ENCODE peak calls at places on chromosome 2, in seven cellular contexts. V is brain microvascular endothelial cell, L is right lobe of liver, J is psoas muscle, A is left ventricle myocardium inferior, Q is Peyer's patch, M is mammary epithelial cell. U is an unnamed sample.

GRCh38 chr2:31071741-31072140 is 66.5 kb downstream of the GALNT14 start:
- DNase-seq in Q (no peak), L (no peak), J (no peak), M (no peak), A (no peak), V (no peak), U (no peak)

GRCh38 chr2:127559454-127559853 is 24.0 kb downstream of the MYO7B start:
- DNase-seq in Q (peak; percentile 9), J (no peak), L (no peak), V (no peak), M (no peak), A (no peak), U (peak; percentile 21)

GRCh38 chr2:135685361-135685760 is 56.3 kb upstream of the UBXN4 start:
- DNase-seq in A (no peak), V (peak; percentile 29), L (no peak), Q (no peak), M (peak; percentile 64), J (no peak), U (no peak)

GRCh38 chr2:7736646-7737305 is 819.6 kb downstream of the RNF144A start:
- DNase-seq in A (no peak), L (peak; percentile 57), M (peak; percentile 41), J (no peak), Q (no peak), V (peak; percentile 18), U (no peak)

GRCh38 chr2:117856415-117857210 is 42.1 kb downstream of the DDX18 start:
- DNase-seq in A (no peak), J (no peak), L (no peak), V (peak; percentile 91), Q (no peak), M (peak; percentile 83), U (no peak)

GRCh38 chr2:29224693-29225551 is 109.7 kb downstream of the CLIP4 start:
- DNase-seq in Q (peak; percentile 39), A (no peak), J (peak; percentile 50), L (no peak), M (no peak), V (no peak), U (no peak)

GRCh38 chr2:138949517-138949916 is 169.3 kb upstream of the NXPH2 start:
- DNase-seq in Q (no peak), A (no peak), V (no peak), M (peak; percentile 75), L (no peak), J (no peak), U (no peak)

GRCh38 chr2:215660687-215661086 is 224.8 kb upstream of the FN1 start:
- DNase-seq in J (peak; percentile 35), M (peak; percentile 96), A (no peak), L (no peak), V (peak; percentile 48), Q (no peak), U (no peak)

GRCh38 chr2:45435316-45435715 is 175.8 kb downstream of the SRBD1 start:
- DNase-seq in M (peak; percentile 48), L (no peak), V (peak; percentile 86), Q (no peak), A (no peak), J (no peak), U (no peak)

GRCh38 chr2:160156665-160157064 is 43.4 kb downstream of the ITGB6 start:
- DNase-seq in V (peak; percentile 64), M (peak; percentile 75), A (no peak), Q (no peak), L (no peak), J (no peak), U (no peak)

GRCh38 chr2:111032721-111033532 is 87.8 kb upstream of the BCL2L11 start:
- DNase-seq in A (no peak), L (no peak), M (peak; percentile 60), J (no peak), Q (peak; percentile 88), V (no peak), U (peak; percentile 55)

GRCh38 chr2:206211657-206212255 is 52.1 kb downstream of the EEF1B2 start:
- DNase-seq in L (no peak), J (no peak), A (no peak), V (peak; percentile 25), Q (no peak), M (peak; percentile 77), U (no peak)

GRCh38 chr2:109399061-109399460 is 214.7 kb downstream of the SEPTIN10 start:
- DNase-seq in A (no peak), L (no peak), V (no peak), Q (no peak), M (no peak), J (no peak), U (no peak)

GRCh38 chr2:200259577-200259957 is 46.9 kb upstream of the SPATS2L start:
- DNase-seq in M (peak; percentile 86), A (no peak), V (no peak), Q (no peak), J (no peak), L (no peak), U (no peak)

GRCh38 chr2:162244559-162245031 is 1.4 kb upstream of the FAP start:
- DNase-seq in J (no peak), A (no peak), Q (no peak), M (peak; percentile 95), V (peak; percentile 94), L (no peak), U (peak; percentile 62)

GRCh38 chr2:38709515-38710194 is 41.5 kb downstream of the SRSF7 start:
- DNase-seq in A (no peak), M (no peak), J (no peak), L (no peak), V (no peak), Q (no peak), U (no peak)

GRCh38 chr2:36549063-36549662 is 48.8 kb downstream of the FEZ2 start:
- DNase-seq in V (no peak), Q (no peak), L (no peak), J (no peak), M (no peak), A (no peak), U (no peak)

GRCh38 chr2:237097911-237098702 is 12.4 kb downstream of the COPS8 start:
- DNase-seq in M (peak; percentile 97), J (no peak), V (peak; percentile 91), L (no peak), Q (no peak), A (no peak), U (no peak)

GRCh38 chr2:54570925-54571694 is 115.0 kb downstream of the SPTBN1 start:
- DNase-seq in V (peak; percentile 97), L (no peak), J (no peak), Q (peak; percentile 92), M (peak; percentile 70), A (peak; percentile 45), U (no peak)

GRCh38 chr2:48600917-48601316 is 16.7 kb upstream of the GTF2A1L start:
- DNase-seq in A (no peak), M (no peak), V (peak; percentile 55), L (no peak), Q (no peak), J (no peak), U (no peak)

DNA sequence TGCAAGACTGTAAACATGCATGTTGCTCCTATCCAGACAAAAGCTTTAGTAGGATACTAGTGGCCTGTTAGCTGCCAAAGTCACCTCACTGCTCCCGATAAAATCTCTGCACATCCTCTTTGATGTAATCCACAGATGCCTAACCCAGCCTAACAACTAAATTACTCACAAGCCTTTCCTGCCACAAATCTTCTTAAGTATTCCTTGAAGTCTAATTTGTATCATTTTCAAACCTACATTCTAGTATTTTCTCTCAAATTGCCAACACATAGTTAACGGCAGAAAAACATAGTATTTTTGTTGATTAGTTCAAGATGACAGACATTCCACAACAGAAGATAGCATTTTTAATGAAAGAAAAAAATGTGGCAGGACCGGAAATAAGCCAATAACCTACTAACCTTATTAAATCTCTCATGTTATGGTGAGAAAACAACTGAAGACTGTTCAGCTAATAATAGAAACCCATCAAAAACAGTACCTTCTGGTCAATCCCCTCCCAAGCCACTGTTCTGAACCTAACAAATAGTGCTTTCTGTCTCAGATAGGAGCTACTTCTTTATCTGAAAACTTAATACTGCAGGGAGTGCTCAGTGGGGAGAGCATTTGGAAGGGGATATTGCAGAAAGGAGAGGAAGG is at the start of gene MPP4:
- DNase-seq in V (no peak), Q (no peak), M (peak; percentile 46), L (no peak), J (no peak), A (no peak), U (no peak)
- H3K4me3 ChIP-seq in V (peak within 1 kb of the TSS; percentile 16), Q (no peak within 1 kb of the TSS), M (no peak within 1 kb of the TSS), L (no peak within 1 kb of the TSS), J (no peak within 1 kb of the TSS), A (no peak within 1 kb of the TSS), U (no peak within 1 kb of the TSS)

GRCh38 chr2:25339791-25340339 is 1.9 kb downstream of the DNMT3A start:
- DNase-seq in L (peak; percentile 71), J (peak; percentile 88), V (no peak), M (no peak), A (peak; percentile 48), Q (peak; percentile 67), U (no peak)
- H3K27ac ChIP-seq in L (peak overlapping the region; percentile 1), J (peak overlapping the region; percentile 82), V (no peak overlapping the region), M (no peak overlapping the region), A (peak overlapping the region; percentile 90), Q (peak overlapping the region; percentile 87), U (peak overlapping the region; percentile 93)

DNA sequence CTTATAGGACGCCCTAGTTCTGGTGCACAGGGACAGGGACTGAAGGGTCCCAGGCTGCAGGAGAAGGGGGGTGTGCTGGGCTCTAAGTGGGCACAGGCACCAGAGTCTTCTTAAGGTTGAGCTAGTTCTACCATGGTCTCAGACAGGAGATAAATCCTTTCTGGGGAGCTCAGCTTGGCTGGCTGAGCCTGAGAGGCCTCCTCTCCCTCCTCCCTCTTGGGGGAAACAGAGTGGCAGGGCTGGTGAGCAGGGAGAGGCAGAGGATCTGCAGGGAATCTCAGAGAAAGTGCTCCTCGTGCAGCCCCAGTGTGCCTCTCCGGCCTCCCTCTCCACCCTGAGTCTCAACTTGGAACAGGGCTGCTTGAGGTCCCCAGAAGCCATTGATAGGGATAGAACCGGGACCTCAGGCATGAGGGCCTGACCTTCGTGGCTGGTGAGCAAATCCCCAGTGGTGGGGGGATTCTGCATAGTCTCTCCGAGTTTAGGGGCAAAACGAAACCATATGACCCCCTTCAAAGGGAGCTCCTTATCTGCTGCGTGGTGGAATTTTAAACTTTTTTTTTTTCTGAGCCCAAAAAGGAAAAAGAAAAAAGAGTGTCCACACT is 2.0 kb downstream of the GDF7 start:
- DNase-seq in J (no peak), Q (no peak), M (no peak), L (no peak), V (no peak), A (no peak), U (no peak)
- H3K4me3 ChIP-seq in J (no peak overlapping the region), Q (no peak overlapping the region), M (no peak overlapping the region), L (no peak overlapping the region), V (no peak overlapping the region), A (peak overlapping the region; percentile 67), U (no peak overlapping the region)

GRCh38 chr2:106078091-106078490 is 116.0 kb downstream of the UXS1 start:
- DNase-seq in L (no peak), Q (no peak), J (no peak), V (no peak), M (no peak), A (no peak), U (no peak)
- H3K27ac ChIP-seq in L (no peak overlapping the region), Q (no peak overlapping the region), J (no peak overlapping the region), V (no peak overlapping the region), M (no peak overlapping the region), A (no peak overlapping the region), U (no peak overlapping the region)

DNA sequence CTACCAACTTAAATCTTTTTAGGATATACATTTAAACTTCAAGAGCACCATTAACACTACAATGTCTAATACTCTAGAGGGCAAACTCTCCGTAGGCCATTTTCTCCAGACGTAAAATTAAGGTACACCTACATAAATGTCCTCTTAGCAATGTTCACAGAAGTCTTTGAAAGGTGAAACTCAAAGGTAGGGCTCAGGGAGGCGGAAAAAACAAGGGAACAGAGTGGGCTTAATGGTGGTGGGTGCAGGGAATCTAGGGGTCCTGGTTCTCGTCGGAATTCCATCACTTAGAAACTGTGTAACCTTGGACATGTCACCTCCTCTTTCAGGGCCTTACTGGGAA is 670 bp downstream of the NFU1 start:
- DNase-seq in V (peak; percentile 20), M (peak; percentile 27), Q (no peak), A (no peak), J (no peak), L (no peak), U (no peak)
- H3K4me3 ChIP-seq in V (peak overlapping the region; percentile 89), M (peak overlapping the region; percentile 89), Q (peak overlapping the region; percentile 72), A (peak overlapping the region; percentile 86), J (peak overlapping the region; percentile 86), L (peak overlapping the region; percentile 82), U (peak overlapping the region; percentile 86)

U was measured in right atrium auricular region.